ENCODE peak calls at places on chromosomes 5 and 9, in ten cellular contexts. C is amniotic stem cell; E is CD8-positive, alpha-beta memory T cell; S is H54; J is activated T-cell treated with anti-CD3 and anti-CD28 coated beads for 48 hours; L is LoVo; N is mesenchymal stem cell; X is amniotic epithelial cell; Y is EH; T is HT1080. W is an unnamed sample.

GRCh38 chr9:92706218-92706940 is 36.4 kb upstream of the IPPK start:
- DNase-seq in N (no peak), E (no peak), X (peak; percentile 24), S (no peak), J (peak; percentile 34), L (peak; percentile 1), C (no peak), Y (peak; percentile 29), T (peak; percentile 36), W (no peak)

GRCh38 chr5:10432059-10433008 is 9.3 kb upstream of the ROPN1L start:
- DNase-seq in S (no peak), T (no peak), Y (no peak), E (no peak), N (no peak), C (no peak), X (no peak), J (no peak), L (no peak), W (no peak)

GRCh38 chr5:28399211-28399610 is 1360.8 kb upstream of the CDH9 start:
- DNase-seq in X (no peak), T (no peak), J (no peak), Y (no peak), E (no peak), S (no peak), C (no peak), N (no peak), L (no peak), W (no peak)

GRCh38 chr9:89496645-89497044 is 1.3 kb downstream of the SEMA4D start:
- DNase-seq in T (no peak), N (no peak), L (no peak), Y (no peak), X (no peak), C (no peak), J (no peak), S (no peak), E (no peak), W (no peak)

GRCh38 chr9:2809692-2810423 is 34.0 kb downstream of the PUM3 start:
- DNase-seq in Y (peak; percentile 95), N (peak; percentile 94), L (no peak), E (no peak), C (peak; percentile 88), T (peak; percentile 38), J (no peak), X (peak; percentile 99), S (peak; percentile 14), W (no peak)

GRCh38 chr5:58717303-58718012 is 134.6 kb downstream of the RAB3C start:
- DNase-seq in E (no peak), T (no peak), L (no peak), S (no peak), N (no peak), Y (no peak), C (no peak), X (no peak), J (no peak), W (no peak)

GRCh38 chr5:84378420-84378819 is 6.3 kb downstream of the EDIL3 start:
- DNase-seq in J (no peak), Y (peak; percentile 58), L (no peak), X (peak; percentile 85), E (no peak), N (peak; percentile 41), T (peak; percentile 9), C (no peak), S (no peak), W (no peak)

GRCh38 chr5:141882594-141883183 is 4.5 kb upstream of the PCDH1 start:
- DNase-seq in Y (no peak), X (no peak), S (no peak), C (no peak), J (no peak), T (no peak), E (no peak), L (no peak), N (no peak), W (no peak)

GRCh38 chr9:94922098-94922607 is 195.7 kb downstream of the AOPEP start:
- DNase-seq in E (no peak), X (peak; percentile 99), Y (peak; percentile 99), L (peak; percentile 63), S (peak; percentile 81), J (no peak), T (peak; percentile 89), N (peak; percentile 95), C (peak; percentile 72), W (no peak)

GRCh38 chr5:179974946-179975712 is 67.4 kb upstream of the TBC1D9B start:
- DNase-seq in Y (peak; percentile 42), C (no peak), J (no peak), X (peak; percentile 13), E (no peak), T (peak; percentile 41), S (peak; percentile 25), N (peak; percentile 20), L (peak; percentile 3), W (no peak)

GRCh38 chr9:4035809-4036208 is 264.1 kb downstream of the GLIS3 start:
- DNase-seq in S (no peak), Y (no peak), N (no peak), J (no peak), E (no peak), T (no peak), X (peak; percentile 44), C (no peak), L (no peak), W (no peak)

W was measured in NCI-H2107.